ENCODE peak calls at places on chromosomes 7 and 10, in eight cellular contexts. One of them, this sample, is unnamed.

GRCh38 chr7:81603-82342 is 110.6 kb upstream of the FAM20C start:
- DNase-seq in chondrocyte: no peak
- DNase-seq in AML-193: no peak
- DNase-seq in tibial nerve: no peak
- DNase-seq in Daoy: peak; percentile 4
- DNase-seq in ACHN: no peak
- DNase-seq in stimulated activated CD8-positive, alpha-beta memory T cell treated with anti-CD3 and anti-CD28 coated beads, Interleukin-4, amount 100 ng/mL, for 48 hours: no peak
- DNase-seq in DMS153: no peak
- DNase-seq in this sample: peak; percentile 61

GRCh38 chr10:124650263-124650662 is 93.9 kb downstream of the FAM53B start:
- DNase-seq in chondrocyte: no peak
- DNase-seq in AML-193: no peak
- DNase-seq in tibial nerve: no peak
- DNase-seq in Daoy: no peak
- DNase-seq in ACHN: no peak
- DNase-seq in stimulated activated CD8-positive, alpha-beta memory T cell treated with anti-CD3 and anti-CD28 coated beads, Interleukin-4, amount 100 ng/mL, for 48 hours: no peak
- DNase-seq in DMS153: no peak
- DNase-seq in this sample: peak; percentile 58

GRCh38 chr10:24718031-24718855 is 5.4 kb downstream of the ARHGAP21 start:
- DNase-seq in chondrocyte: no peak
- DNase-seq in AML-193: no peak
- DNase-seq in tibial nerve: no peak
- DNase-seq in Daoy: peak; percentile 26
- DNase-seq in ACHN: peak; percentile 44
- DNase-seq in stimulated activated CD8-positive, alpha-beta memory T cell treated with anti-CD3 and anti-CD28 coated beads, Interleukin-4, amount 100 ng/mL, for 48 hours: no peak
- DNase-seq in DMS153: no peak
- DNase-seq in this sample: no peak

GRCh38 chr7:24427048-24427447 is 143.1 kb downstream of the NPY start:
- DNase-seq in chondrocyte: no peak
- DNase-seq in AML-193: no peak
- DNase-seq in tibial nerve: no peak
- DNase-seq in Daoy: no peak
- DNase-seq in ACHN: no peak
- DNase-seq in stimulated activated CD8-positive, alpha-beta memory T cell treated with anti-CD3 and anti-CD28 coated beads, Interleukin-4, amount 100 ng/mL, for 48 hours: no peak
- DNase-seq in DMS153: no peak
- DNase-seq in this sample: no peak

GRCh38 chr10:46228076-46229071 is 58.4 kb upstream of the ANTXRL start:
- DNase-seq in chondrocyte: no peak
- DNase-seq in AML-193: peak; percentile 73
- DNase-seq in tibial nerve: peak; percentile 56
- DNase-seq in Daoy: peak; percentile 73
- DNase-seq in ACHN: peak; percentile 69
- DNase-seq in stimulated activated CD8-positive, alpha-beta memory T cell treated with anti-CD3 and anti-CD28 coated beads, Interleukin-4, amount 100 ng/mL, for 48 hours: peak; percentile 80
- DNase-seq in DMS153: no peak
- DNase-seq in this sample: peak; percentile 86

GRCh38 chr7:155190608-155191536 is 106.8 kb upstream of the INSIG1 start:
- DNase-seq in chondrocyte: no peak
- DNase-seq in AML-193: peak; percentile 4
- DNase-seq in tibial nerve: peak; percentile 49
- DNase-seq in Daoy: peak; percentile 55
- DNase-seq in ACHN: peak; percentile 62
- DNase-seq in stimulated activated CD8-positive, alpha-beta memory T cell treated with anti-CD3 and anti-CD28 coated beads, Interleukin-4, amount 100 ng/mL, for 48 hours: peak; percentile 89
- DNase-seq in DMS153: no peak
- DNase-seq in this sample: peak; percentile 93

GRCh38 chr10:84308481-84309304 is 19.7 kb upstream of the CCSER2 start:
- DNase-seq in chondrocyte: no peak
- DNase-seq in AML-193: peak; percentile 43
- DNase-seq in tibial nerve: no peak
- DNase-seq in Daoy: peak; percentile 74
- DNase-seq in ACHN: peak; percentile 83
- DNase-seq in stimulated activated CD8-positive, alpha-beta memory T cell treated with anti-CD3 and anti-CD28 coated beads, Interleukin-4, amount 100 ng/mL, for 48 hours: peak; percentile 64
- DNase-seq in DMS153: peak; percentile 72
- DNase-seq in this sample: no peak

GRCh38 chr10:63593576-63593975 is 72.4 kb downstream of the REEP3 start:
- DNase-seq in chondrocyte: no peak
- DNase-seq in AML-193: no peak
- DNase-seq in tibial nerve: no peak
- DNase-seq in Daoy: no peak
- DNase-seq in ACHN: no peak
- DNase-seq in stimulated activated CD8-positive, alpha-beta memory T cell treated with anti-CD3 and anti-CD28 coated beads, Interleukin-4, amount 100 ng/mL, for 48 hours: no peak
- DNase-seq in DMS153: no peak
- DNase-seq in this sample: no peak

GRCh38 chr7:98365863-98366561 is 34.9 kb downstream of the BAIAP2L1 start:
- DNase-seq in chondrocyte: no peak
- DNase-seq in AML-193: no peak
- DNase-seq in tibial nerve: no peak
- DNase-seq in Daoy: peak; percentile 13
- DNase-seq in ACHN: no peak
- DNase-seq in stimulated activated CD8-positive, alpha-beta memory T cell treated with anti-CD3 and anti-CD28 coated beads, Interleukin-4, amount 100 ng/mL, for 48 hours: no peak
- DNase-seq in DMS153: no peak
- DNase-seq in this sample: peak; percentile 74

GRCh38 chr10:14648042-14648765 is 126.5 kb downstream of the FAM107B start:
- DNase-seq in chondrocyte: no peak
- DNase-seq in AML-193: peak; percentile 97
- DNase-seq in tibial nerve: peak; percentile 21
- DNase-seq in Daoy: peak; percentile 45
- DNase-seq in ACHN: no peak
- DNase-seq in stimulated activated CD8-positive, alpha-beta memory T cell treated with anti-CD3 and anti-CD28 coated beads, Interleukin-4, amount 100 ng/mL, for 48 hours: peak; percentile 74
- DNase-seq in DMS153: peak; percentile 86
- DNase-seq in this sample: peak; percentile 86

GRCh38 chr10:80468002-80468401 is 13.9 kb downstream of the TSPAN14 start:
- DNase-seq in chondrocyte: no peak
- DNase-seq in AML-193: no peak
- DNase-seq in tibial nerve: peak; percentile 66
- DNase-seq in Daoy: no peak
- DNase-seq in ACHN: no peak
- DNase-seq in stimulated activated CD8-positive, alpha-beta memory T cell treated with anti-CD3 and anti-CD28 coated beads, Interleukin-4, amount 100 ng/mL, for 48 hours: peak; percentile 77
- DNase-seq in DMS153: peak; percentile 20
- DNase-seq in this sample: peak; percentile 94

GRCh38 chr7:34138483-34138882 is 233.1 kb downstream of the BMPER start:
- DNase-seq in chondrocyte: no peak
- DNase-seq in AML-193: no peak
- DNase-seq in tibial nerve: no peak
- DNase-seq in Daoy: no peak
- DNase-seq in ACHN: no peak
- DNase-seq in stimulated activated CD8-positive, alpha-beta memory T cell treated with anti-CD3 and anti-CD28 coated beads, Interleukin-4, amount 100 ng/mL, for 48 hours: no peak
- DNase-seq in DMS153: peak; percentile 87
- DNase-seq in this sample: no peak

GRCh38 chr10:112209534-112210200 is 26.1 kb upstream of the GPAM start:
- DNase-seq in chondrocyte: no peak
- DNase-seq in AML-193: no peak
- DNase-seq in tibial nerve: no peak
- DNase-seq in Daoy: peak; percentile 52
- DNase-seq in ACHN: no peak
- DNase-seq in stimulated activated CD8-positive, alpha-beta memory T cell treated with anti-CD3 and anti-CD28 coated beads, Interleukin-4, amount 100 ng/mL, for 48 hours: no peak
- DNase-seq in DMS153: no peak
- DNase-seq in this sample: no peak

GRCh38 chr10:25804505-25804904 is 129.5 kb upstream of the MYO3A start:
- DNase-seq in chondrocyte: no peak
- DNase-seq in AML-193: no peak
- DNase-seq in tibial nerve: no peak
- DNase-seq in Daoy: no peak
- DNase-seq in ACHN: no peak
- DNase-seq in stimulated activated CD8-positive, alpha-beta memory T cell treated with anti-CD3 and anti-CD28 coated beads, Interleukin-4, amount 100 ng/mL, for 48 hours: no peak
- DNase-seq in DMS153: no peak
- DNase-seq in this sample: no peak

GRCh38 chr7:50565559-50565916 is 333 bp upstream of the DDC start:
- DNase-seq in chondrocyte: no peak
- DNase-seq in AML-193: no peak
- DNase-seq in tibial nerve: no peak
- DNase-seq in Daoy: no peak
- DNase-seq in ACHN: no peak
- DNase-seq in stimulated activated CD8-positive, alpha-beta memory T cell treated with anti-CD3 and anti-CD28 coated beads, Interleukin-4, amount 100 ng/mL, for 48 hours: no peak
- DNase-seq in DMS153: no peak
- DNase-seq in this sample: no peak

GRCh38 chr10:88999629-89000028 is 9.0 kb downstream of the FAS start:
- DNase-seq in chondrocyte: no peak
- DNase-seq in AML-193: no peak
- DNase-seq in tibial nerve: no peak
- DNase-seq in Daoy: no peak
- DNase-seq in ACHN: no peak
- DNase-seq in stimulated activated CD8-positive, alpha-beta memory T cell treated with anti-CD3 and anti-CD28 coated beads, Interleukin-4, amount 100 ng/mL, for 48 hours: no peak
- DNase-seq in DMS153: no peak
- DNase-seq in this sample: no peak

GRCh38 chr7:134752006-134752760 is 27.3 kb upstream of the CALD1 start:
- DNase-seq in chondrocyte: no peak
- DNase-seq in AML-193: no peak
- DNase-seq in tibial nerve: no peak
- DNase-seq in Daoy: peak; percentile 72
- DNase-seq in ACHN: no peak
- DNase-seq in stimulated activated CD8-positive, alpha-beta memory T cell treated with anti-CD3 and anti-CD28 coated beads, Interleukin-4, amount 100 ng/mL, for 48 hours: no peak
- DNase-seq in DMS153: no peak
- DNase-seq in this sample: no peak

GRCh38 chr7:112665709-112666108 is 124.5 kb downstream of the TMEM168 start:
- DNase-seq in chondrocyte: no peak
- DNase-seq in AML-193: no peak
- DNase-seq in tibial nerve: no peak
- DNase-seq in Daoy: no peak
- DNase-seq in ACHN: peak; percentile 36
- DNase-seq in stimulated activated CD8-positive, alpha-beta memory T cell treated with anti-CD3 and anti-CD28 coated beads, Interleukin-4, amount 100 ng/mL, for 48 hours: no peak
- DNase-seq in DMS153: no peak
- DNase-seq in this sample: no peak

GRCh38 chr7:114976666-114977065 is 54.8 kb downstream of the MDFIC start:
- DNase-seq in chondrocyte: no peak
- DNase-seq in AML-193: no peak
- DNase-seq in tibial nerve: no peak
- DNase-seq in Daoy: no peak
- DNase-seq in ACHN: no peak
- DNase-seq in stimulated activated CD8-positive, alpha-beta memory T cell treated with anti-CD3 and anti-CD28 coated beads, Interleukin-4, amount 100 ng/mL, for 48 hours: no peak
- DNase-seq in DMS153: no peak
- DNase-seq in this sample: no peak

GRCh38 chr7:4745971-4746919 is 29.2 kb upstream of the AP5Z1 start:
- DNase-seq in chondrocyte: no peak
- DNase-seq in AML-193: peak; percentile 31
- DNase-seq in tibial nerve: no peak
- DNase-seq in Daoy: peak; percentile 73
- DNase-seq in ACHN: peak; percentile 90
- DNase-seq in stimulated activated CD8-positive, alpha-beta memory T cell treated with anti-CD3 and anti-CD28 coated beads, Interleukin-4, amount 100 ng/mL, for 48 hours: peak; percentile 41
- DNase-seq in DMS153: no peak
- DNase-seq in this sample: no peak

GRCh38 chr7:128435311-128435654 is 20.4 kb upstream of the HILPDA start:
- DNase-seq in chondrocyte: no peak
- DNase-seq in AML-193: no peak
- DNase-seq in tibial nerve: no peak
- DNase-seq in Daoy: no peak
- DNase-seq in ACHN: no peak
- DNase-seq in stimulated activated CD8-positive, alpha-beta memory T cell treated with anti-CD3 and anti-CD28 coated beads, Interleukin-4, amount 100 ng/mL, for 48 hours: no peak
- DNase-seq in DMS153: no peak
- DNase-seq in this sample: no peak

GRCh38 chr10:110226555-110226925 is 19.1 kb downstream of the MXI1 start:
- DNase-seq in chondrocyte: peak; percentile 96
- DNase-seq in AML-193: peak; percentile 49
- DNase-seq in tibial nerve: peak; percentile 86
- DNase-seq in Daoy: peak; percentile 91
- DNase-seq in ACHN: peak; percentile 87
- DNase-seq in stimulated activated CD8-positive, alpha-beta memory T cell treated with anti-CD3 and anti-CD28 coated beads, Interleukin-4, amount 100 ng/mL, for 48 hours: peak; percentile 90
- DNase-seq in DMS153: peak; percentile 39
- DNase-seq in this sample: no peak

GRCh38 chr10:93080350-93081046 is 6.8 kb downstream of the CYP26A1 start:
- DNase-seq in chondrocyte: no peak
- DNase-seq in AML-193: peak; percentile 31
- DNase-seq in tibial nerve: no peak
- DNase-seq in Daoy: no peak
- DNase-seq in ACHN: peak; percentile 53
- DNase-seq in stimulated activated CD8-positive, alpha-beta memory T cell treated with anti-CD3 and anti-CD28 coated beads, Interleukin-4, amount 100 ng/mL, for 48 hours: peak; percentile 73
- DNase-seq in DMS153: peak; percentile 3
- DNase-seq in this sample: peak; percentile 82

GRCh38 chr10:80172896-80173295 is 32.4 kb downstream of the ANXA11 start:
- DNase-seq in chondrocyte: no peak
- DNase-seq in AML-193: no peak
- DNase-seq in tibial nerve: no peak
- DNase-seq in Daoy: no peak
- DNase-seq in ACHN: no peak
- DNase-seq in stimulated activated CD8-positive, alpha-beta memory T cell treated with anti-CD3 and anti-CD28 coated beads, Interleukin-4, amount 100 ng/mL, for 48 hours: no peak
- DNase-seq in DMS153: no peak
- DNase-seq in this sample: peak; percentile 68

GRCh38 chr7:76316984-76317781 is 14.7 kb downstream of the HSPB1 start:
- DNase-seq in chondrocyte: no peak
- DNase-seq in AML-193: no peak
- DNase-seq in tibial nerve: no peak
- DNase-seq in Daoy: no peak
- DNase-seq in ACHN: no peak
- DNase-seq in stimulated activated CD8-positive, alpha-beta memory T cell treated with anti-CD3 and anti-CD28 coated beads, Interleukin-4, amount 100 ng/mL, for 48 hours: no peak
- DNase-seq in DMS153: no peak
- DNase-seq in this sample: peak; percentile 84

GRCh38 chr7:119665791-119666190 is 607.2 kb upstream of the KCND2 start:
- DNase-seq in chondrocyte: no peak
- DNase-seq in AML-193: no peak
- DNase-seq in tibial nerve: no peak
- DNase-seq in Daoy: no peak
- DNase-seq in ACHN: peak; percentile 19
- DNase-seq in stimulated activated CD8-positive, alpha-beta memory T cell treated with anti-CD3 and anti-CD28 coated beads, Interleukin-4, amount 100 ng/mL, for 48 hours: no peak
- DNase-seq in DMS153: no peak
- DNase-seq in this sample: no peak

GRCh38 chr7:132933076-132933466 is 148.8 kb downstream of the CHCHD3 start:
- DNase-seq in chondrocyte: no peak
- DNase-seq in AML-193: no peak
- DNase-seq in tibial nerve: no peak
- DNase-seq in Daoy: peak; percentile 48
- DNase-seq in ACHN: no peak
- DNase-seq in stimulated activated CD8-positive, alpha-beta memory T cell treated with anti-CD3 and anti-CD28 coated beads, Interleukin-4, amount 100 ng/mL, for 48 hours: no peak
- DNase-seq in DMS153: no peak
- DNase-seq in this sample: no peak

GRCh38 chr10:88702848-88703597 is 3.0 kb upstream of the LIPK start:
- DNase-seq in chondrocyte: no peak
- DNase-seq in AML-193: no peak
- DNase-seq in tibial nerve: no peak
- DNase-seq in Daoy: peak; percentile 89
- DNase-seq in ACHN: peak; percentile 36
- DNase-seq in stimulated activated CD8-positive, alpha-beta memory T cell treated with anti-CD3 and anti-CD28 coated beads, Interleukin-4, amount 100 ng/mL, for 48 hours: no peak
- DNase-seq in DMS153: peak; percentile 54
- DNase-seq in this sample: no peak

GRCh38 chr7:37448057-37448636 is 517 bp downstream of the ELMO1 start:
- DNase-seq in chondrocyte: no peak
- DNase-seq in AML-193: no peak
- DNase-seq in tibial nerve: no peak
- DNase-seq in Daoy: peak; percentile 37
- DNase-seq in ACHN: no peak
- DNase-seq in stimulated activated CD8-positive, alpha-beta memory T cell treated with anti-CD3 and anti-CD28 coated beads, Interleukin-4, amount 100 ng/mL, for 48 hours: no peak
- DNase-seq in DMS153: no peak
- DNase-seq in this sample: no peak

GRCh38 chr7:103524042-103524907 is 78.3 kb upstream of the SLC26A5 start:
- DNase-seq in chondrocyte: no peak
- DNase-seq in AML-193: peak; percentile 2
- DNase-seq in tibial nerve: no peak
- DNase-seq in Daoy: peak; percentile 70
- DNase-seq in ACHN: peak; percentile 64
- DNase-seq in stimulated activated CD8-positive, alpha-beta memory T cell treated with anti-CD3 and anti-CD28 coated beads, Interleukin-4, amount 100 ng/mL, for 48 hours: no peak
- DNase-seq in DMS153: peak; percentile 21
- DNase-seq in this sample: no peak

This sample was measured in spleen.